ENCODE peak calls at places on chromosomes 13 and 19, in seven cellular contexts. P is hippocampal formation; H is breast epithelium; B is GM13976; A is AG20443; C is GM18507; D is CD4-positive, alpha-beta T cell. R is an unnamed sample.

GRCh38 chr13:96082640-96083039 is 7.3 kb upstream of the HS6ST3 start:
- DNase-seq in P (no peak), H (no peak), B (no peak), A (no peak), C (no peak), D (no peak), R (peak; percentile 12)

GRCh38 chr13:61880576-61881283 is 465.1 kb upstream of the PCDH20 start:
- DNase-seq in P (no peak), H (no peak), B (peak; percentile 35), A (peak; percentile 9), C (no peak), D (no peak), R (peak; percentile 6)

GRCh38 chr19:16073988-16074387 is 2.3 kb upstream of the TPM4 start:
- DNase-seq in P (peak; percentile 14), H (peak; percentile 18), B (no peak), A (no peak), C (no peak), D (peak; percentile 66), R (no peak)

GRCh38 chr13:97395437-97396136 is 38.4 kb upstream of the RAP2A start:
- DNase-seq in P (no peak), H (no peak), B (no peak), A (peak; percentile 49), C (no peak), D (no peak), R (no peak)

GRCh38 chr19:12913011-12913561 is 6.0 kb downstream of the SYCE2 start:
- DNase-seq in P (peak; percentile 85), H (peak; percentile 85), B (no peak), A (peak; percentile 79), C (no peak), D (no peak), R (no peak)

GRCh38 chr19:483332-484072 is 12.8 kb upstream of the MADCAM1 start:
- DNase-seq in P (no peak), H (no peak), B (no peak), A (no peak), C (no peak), D (no peak), R (no peak)

GRCh38 chr19:54905411-54905810 is 537 bp upstream of the NCR1 start:
- DNase-seq in P (no peak), H (no peak), B (no peak), A (no peak), C (no peak), D (no peak), R (no peak)

GRCh38 chr19:33332248-33332647 is 29.9 kb upstream of the CEBPA start:
- DNase-seq in P (no peak), H (no peak), B (no peak), A (no peak), C (no peak), D (no peak), R (no peak)

GRCh38 chr13:113057084-113057483 is 48.5 kb upstream of the F7 start:
- DNase-seq in P (no peak), H (no peak), B (no peak), A (no peak), C (no peak), D (no peak), R (no peak)

GRCh38 chr19:8512115-8512967 is 1.6 kb downstream of the ZNF414 start:
- DNase-seq in P (no peak), H (no peak), B (peak; percentile 57), A (peak; percentile 49), C (no peak), D (no peak), R (no peak)

GRCh38 chr13:48770372-48770771 is 116.6 kb downstream of the CYSLTR2 start:
- DNase-seq in P (no peak), H (no peak), B (no peak), A (no peak), C (no peak), D (no peak), R (no peak)

GRCh38 chr13:64925727-64926126 is 2304.4 kb downstream of the PCDH9 start:
- DNase-seq in P (no peak), H (no peak), B (peak; percentile 3), A (no peak), C (no peak), D (no peak), R (no peak)

GRCh38 chr13:20828540-20829364 is 55.0 kb upstream of the EEF1AKMT1 start:
- DNase-seq in P (peak; percentile 68), H (no peak), B (peak; percentile 34), A (peak; percentile 37), C (peak; percentile 9), D (peak; percentile 17), R (peak; percentile 9)

GRCh38 chr13:22926176-22927007 is 254.4 kb upstream of the SGCG start:
- DNase-seq in P (no peak), H (peak; percentile 26), B (peak; percentile 53), A (peak; percentile 75), C (no peak), D (no peak), R (no peak)

GRCh38 chr13:113635048-113635420 is 23.0 kb downstream of the ATP4B start:
- DNase-seq in P (no peak), H (no peak), B (no peak), A (no peak), C (no peak), D (no peak), R (no peak)

GRCh38 chr19:55670280-55671053 is 4.6 kb upstream of the EPN1 start:
- DNase-seq in P (no peak), H (no peak), B (no peak), A (no peak), C (no peak), D (no peak), R (no peak)

GRCh38 chr13:106528711-106529414 is 6.6 kb downstream of the EFNB2 start:
- DNase-seq in P (no peak), H (no peak), B (no peak), A (no peak), C (no peak), D (no peak), R (no peak)

GRCh38 chr13:44713793-44714469 is 137.8 kb upstream of the TSC22D1 start:
- DNase-seq in P (no peak), H (peak; percentile 56), B (no peak), A (peak; percentile 81), C (no peak), D (no peak), R (peak; percentile 79)

GRCh38 chr13:107568181-107568580 is 647.2 kb downstream of the LIG4 start:
- DNase-seq in P (no peak), H (no peak), B (no peak), A (no peak), C (no peak), D (no peak), R (no peak)

GRCh38 chr19:50992666-50993035 is 8.8 kb downstream of the KLK8 start:
- DNase-seq in P (no peak), H (peak; percentile 81), B (no peak), A (no peak), C (no peak), D (no peak), R (no peak)

GRCh38 chr13:111201304-111201940 is 86.3 kb downstream of the ARHGEF7 start:
- DNase-seq in P (no peak), H (no peak), B (no peak), A (no peak), C (no peak), D (no peak), R (no peak)

GRCh38 chr19:7898967-7899366 is 4.7 kb upstream of the MAP2K7 start:
- DNase-seq in P (no peak), H (no peak), B (no peak), A (no peak), C (no peak), D (no peak), R (no peak)

GRCh38 chr19:33125929-33126388 is 6.0 kb upstream of the WDR88 start:
- DNase-seq in P (peak; percentile 45), H (no peak), B (peak; percentile 83), A (peak; percentile 89), C (peak; percentile 62), D (peak; percentile 39), R (no peak)

GRCh38 chr19:40465025-40465780 is at the start of gene BLVRB:
- DNase-seq in P (peak; percentile 6), H (peak; percentile 73), B (no peak), A (peak; percentile 65), C (no peak), D (no peak), R (no peak)

GRCh38 chr13:79736356-79736755 is 255.4 kb downstream of the NDFIP2 start:
- DNase-seq in P (no peak), H (no peak), B (no peak), A (no peak), C (no peak), D (no peak), R (no peak)

GRCh38 chr13:96781141-96781540 is 213.1 kb downstream of the OXGR1 start:
- DNase-seq in P (peak; percentile 43), H (no peak), B (no peak), A (no peak), C (no peak), D (no peak), R (no peak)

GRCh38 chr19:50646074-50646807 is 3.0 kb upstream of the C19orf81 start:
- DNase-seq in P (no peak), H (no peak), B (no peak), A (peak; percentile 77), C (no peak), D (no peak), R (peak; percentile 32)

GRCh38 chr19:28242317-28242927 is 970.5 kb downstream of the UQCRFS1 start:
- DNase-seq in P (peak; percentile 4), H (no peak), B (peak; percentile 30), A (peak; percentile 79), C (no peak), D (no peak), R (no peak)

GRCh38 chr19:927707-928401 is 2.0 kb downstream of the ARID3A start:
- DNase-seq in P (no peak), H (no peak), B (no peak), A (no peak), C (no peak), D (no peak), R (no peak)

GRCh38 chr19:35715981-35716734 is 1.6 kb upstream of the KMT2B start:
- DNase-seq in P (no peak), H (no peak), B (no peak), A (peak; percentile 82), C (no peak), D (no peak), R (no peak)

GRCh38 chr19:8654591-8655339 is 24.3 kb downstream of the NFILZ start:
- DNase-seq in P (no peak), H (no peak), B (peak; percentile 87), A (peak; percentile 86), C (peak; percentile 51), D (peak; percentile 44), R (no peak)

GRCh38 chr19:16208064-16208759 is 10.5 kb downstream of the AP1M1 start:
- DNase-seq in P (no peak), H (no peak), B (no peak), A (no peak), C (no peak), D (no peak), R (no peak)

GRCh38 chr19:10602330-10603083 is 15.4 kb upstream of the AP1M2 start:
- DNase-seq in P (peak; percentile 68), H (peak; percentile 76), B (peak; percentile 98), A (peak; percentile 99), C (peak; percentile 93), D (peak; percentile 79), R (no peak)

GRCh38 chr13:110542311-110542796 is 19.2 kb downstream of the RAB20 start:
- DNase-seq in P (no peak), H (no peak), B (no peak), A (no peak), C (no peak), D (no peak), R (no peak)

GRCh38 chr19:3080281-3080680 is 13.9 kb upstream of the GNA11 start:
- DNase-seq in P (no peak), H (peak; percentile 77), B (no peak), A (no peak), C (no peak), D (no peak), R (no peak)

GRCh38 chr13:22505489-22505888 is 675.3 kb upstream of the SGCG start:
- DNase-seq in P (no peak), H (no peak), B (no peak), A (peak; percentile 7), C (no peak), D (no peak), R (no peak)

GRCh38 chr19:17515408-17516149 is 4.1 kb downstream of the PGLS start:
- DNase-seq in P (no peak), H (no peak), B (no peak), A (no peak), C (no peak), D (no peak), R (no peak)

GRCh38 chr19:32708457-32708856 is 11.1 kb upstream of the TDRD12 start:
- DNase-seq in P (no peak), H (no peak), B (no peak), A (no peak), C (no peak), D (no peak), R (no peak)